ENCODE peak calls at places on chromosome 14, in six cellular contexts. Y, L, J, H, O and U are unnamed samples. For H3K9me3, the result is how much of the 10 kb centered on the place peaks cover.

GRCh38 chr14:103527408-103528157 is 1.4 kb upstream of the TRMT61A start:
- DNase-seq in Y (no peak), L (no peak), J (no peak), H (no peak), O (peak), U (no peak)

GRCh38 chr14:36221097-36221496 is 44.6 kb upstream of the PTCSC3 start:
- DNase-seq in Y (no peak), L (no peak), J (no peak), H (no peak), O (no peak), U (no peak)

GRCh38 chr14:91508105-91508504 is 2.0 kb downstream of the PPP4R3A start:
- DNase-seq in Y (no peak), L (no peak), J (no peak), H (no peak), O (no peak), U (no peak)

GRCh38 chr14:21268612-21269251 is 510 bp downstream of the HNRNPC start:
- DNase-seq in Y (no peak), L (no peak), J (no peak), H (peak), O (peak), U (peak)

GRCh38 chr14:68771631-68772030 is 21.2 kb downstream of the ZFP36L1 start:
- DNase-seq in Y (no peak), L (no peak), J (no peak), H (peak), O (no peak), U (no peak)

GRCh38 chr14:23160924-23161522 is 22.4 kb downstream of the SLC7A8 start:
- DNase-seq in Y (peak), L (no peak), J (peak), H (no peak), O (no peak), U (no peak)

GRCh38 chr14:41285193-41285748 is 321.4 kb upstream of the LRFN5 start:
- DNase-seq in Y (peak), L (no peak), J (no peak), H (no peak), O (peak), U (peak)

GRCh38 chr14:54727929-54728328 is 161.0 kb downstream of the SAMD4A start:
- DNase-seq in Y (no peak), L (no peak), J (no peak), H (no peak), O (no peak), U (no peak)

GRCh38 chr14:92407395-92407794 is 84.4 kb downstream of the SLC24A4 start:
- DNase-seq in Y (no peak), L (no peak), J (no peak), H (no peak), O (no peak), U (no peak)

GRCh38 chr14:65255583-65256443 is 153.5 kb upstream of the MAX start:
- DNase-seq in Y (peak), L (no peak), J (no peak), H (peak), O (peak), U (no peak)

GRCh38 chr14:51342226-51342625 is 102.2 kb downstream of the TMX1 start:
- DNase-seq in Y (no peak), L (peak), J (no peak), H (no peak), O (no peak), U (no peak)

GRCh38 chr14:98826618-98827017 is 445.4 kb downstream of the BCL11B start:
- DNase-seq in Y (peak), L (no peak), J (no peak), H (peak), O (peak), U (no peak)

GRCh38 chr14:79395061-79395460 is 816.2 kb downstream of the DIO2 start:
- DNase-seq in Y (no peak), L (no peak), J (no peak), H (no peak), O (no peak), U (no peak)

GRCh38 chr14:101506211-101506920 is 54.9 kb upstream of the DIO3 start:
- DNase-seq in Y (peak), L (no peak), J (peak), H (no peak), O (no peak), U (no peak)

GRCh38 chr14:103108749-103109207 is 14.3 kb downstream of the EXOC3L4 start:
- DNase-seq in Y (peak), L (no peak), J (peak), H (no peak), O (peak), U (peak)

GRCh38 chr14:88834883-88835431 is 10.5 kb downstream of the TTC8 start:
- DNase-seq in Y (no peak), L (no peak), J (no peak), H (no peak), O (no peak), U (no peak)

GRCh38 chr14:85178869-85179268 is 351.1 kb upstream of the FLRT2 start:
- DNase-seq in Y (no peak), L (no peak), J (no peak), H (no peak), O (no peak), U (no peak)

GRCh38 chr14:83164016-83164415 is 1630.4 kb upstream of the SEL1L start:
- DNase-seq in Y (no peak), L (no peak), J (no peak), H (no peak), O (no peak), U (peak)

GRCh38 chr14:87811246-87811645 is 181.7 kb downstream of the GALC start:
- DNase-seq in Y (no peak), L (no peak), J (no peak), H (no peak), O (no peak), U (no peak)

GRCh38 chr14:80768646-80769045 is 172.9 kb downstream of the CEP128 start:
- DNase-seq in Y (no peak), L (no peak), J (no peak), H (no peak), O (no peak), U (no peak)

GRCh38 chr14:57461777-57462320 is 31.8 kb downstream of the CCDC198 start:
- DNase-seq in Y (no peak), L (no peak), J (no peak), H (no peak), O (no peak), U (no peak)

GRCh38 chr14:105196228-105196960 is 15.3 kb upstream of the NUDT14 start:
- DNase-seq in Y (peak), L (no peak), J (peak), H (no peak), O (no peak), U (no peak)

GRCh38 chr14:98889107-98889835 is 382.7 kb downstream of the BCL11B start:
- DNase-seq in Y (peak), L (no peak), J (no peak), H (no peak), O (no peak), U (no peak)

GRCh38 chr14:69848156-69848555 is 31.1 kb upstream of the SMOC1 start:
- DNase-seq in Y (no peak), L (no peak), J (no peak), H (no peak), O (no peak), U (no peak)

GRCh38 chr14:72291908-72292688 is 359.9 kb downstream of the RGS6 start:
- DNase-seq in Y (peak), L (peak), J (no peak), H (no peak), O (peak), U (peak)

GRCh38 chr14:99735189-99736135 is 51.4 kb downstream of the CYP46A1 start:
- DNase-seq in Y (peak), L (no peak), J (peak), H (no peak), O (no peak), U (no peak)

GRCh38 chr14:70317969-70318634 is 41.4 kb downstream of the COX16 start:
- DNase-seq in Y (peak), L (peak), J (no peak), H (no peak), O (peak), U (peak)

GRCh38 chr14:24363401-24363800 is 4.6 kb upstream of the NFATC4 start:
- DNase-seq in Y (no peak), L (no peak), J (no peak), H (no peak), O (no peak), U (no peak)

GRCh38 chr14:61584258-61584657 is 111.1 kb upstream of the HIF1A start:
- DNase-seq in Y (peak), L (no peak), J (no peak), H (no peak), O (no peak), U (peak)
- H3K27ac ChIP-seq in Y (no peak), L (peak), J (no peak), H (no peak), O (no peak), U (peak)

DNA sequence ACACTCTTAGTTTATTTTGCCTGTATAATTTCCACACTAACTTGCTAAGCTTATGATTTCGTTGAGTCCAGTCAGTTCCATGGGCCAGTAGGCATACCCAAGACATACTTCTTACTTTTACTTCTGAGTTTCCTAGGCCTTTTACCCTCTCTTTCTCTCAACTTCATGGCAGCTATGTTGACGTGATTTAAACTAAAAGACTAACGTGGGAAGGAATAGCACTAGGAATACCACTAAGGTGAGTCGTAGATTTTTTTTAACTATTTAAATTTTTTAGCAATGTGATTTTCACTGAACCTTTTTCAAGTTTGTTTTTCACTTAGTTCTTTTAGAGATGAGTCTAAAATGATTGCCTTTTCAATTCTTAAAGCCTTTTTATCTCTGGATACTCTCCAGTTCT is 793.5 kb upstream of the NOVA1 start:
- DNase-seq in Y (no peak), L (no peak), J (no peak), H (no peak), O (no peak), U (no peak)
- H3K9me3 ChIP-seq in Y (under half), L (under half), J (under half), H (under half), O (under half), U (under half)

GRCh38 chr14:60215127-60215444 is 33.9 kb upstream of the PPM1A start:
- DNase-seq in Y (no peak), L (no peak), J (no peak), H (no peak), O (no peak), U (no peak)
- H3K27ac ChIP-seq in Y (no peak), L (no peak), J (no peak), H (no peak), O (no peak), U (no peak)

GRCh38 chr14:26925876-26926584 is 328.2 kb upstream of the NOVA1 start:
- DNase-seq in Y (peak), L (no peak), J (no peak), H (no peak), O (no peak), U (peak)

GRCh38 chr14:26935733-26936132 is 337.9 kb upstream of the NOVA1 start:
- DNase-seq in Y (no peak), L (no peak), J (no peak), H (no peak), O (no peak), U (peak)

GRCh38 chr14:26926585-26926984 is 328.8 kb upstream of the NOVA1 start:
- DNase-seq in Y (no peak), L (no peak), J (no peak), H (no peak), O (no peak), U (no peak)

GRCh38 chr14:26934151-26934550 is 336.3 kb upstream of the NOVA1 start:
- DNase-seq in Y (no peak), L (no peak), J (no peak), H (no peak), O (no peak), U (no peak)

GRCh38 chr14:26930576-26930975 is 332.7 kb upstream of the NOVA1 start:
- DNase-seq in Y (no peak), L (no peak), J (no peak), H (no peak), O (no peak), U (no peak)
- H3K9me3 ChIP-seq in Y (under half), L (under half), J (under half), H (under half), O (under half), U (under half)